ENCODE peak calls at places on chromosomes 16 and 17, in seven cellular contexts. H, D, W, E, O, J and N are unnamed samples.

GRCh38 chr17:19753661-19754463 is 5.8 kb upstream of the ALDH3A1 start:
- DNase-seq in E (no peak), H (no peak), O (peak), W (peak), J (no peak), D (peak), N (no peak)

GRCh38 chr17:82007495-82008257 is 15.0 kb downstream of the CENPX start:
- DNase-seq in E (no peak), O (no peak), D (no peak), W (no peak), J (no peak), H (no peak), N (no peak)

GRCh38 chr16:14283786-14284185 is 212.7 kb downstream of the MRTFB start:
- DNase-seq in J (no peak), H (no peak), W (no peak), E (no peak), D (no peak), O (no peak), N (no peak)

GRCh38 chr16:75282811-75283281 is 31.4 kb upstream of the BCAR1 start:
- DNase-seq in E (no peak), D (peak), J (no peak), W (peak), H (no peak), O (no peak), N (no peak)

GRCh38 chr17:66740226-66740625 is 94.7 kb upstream of the CACNG5 start:
- DNase-seq in H (no peak), E (no peak), W (no peak), O (peak), J (no peak), D (no peak), N (no peak)

GRCh38 chr16:14486520-14487303 is 143.3 kb downstream of the PARN start:
- DNase-seq in W (peak), H (no peak), J (peak), E (peak), D (peak), O (peak), N (peak)

GRCh38 chr17:70702683-70703255 is 533.4 kb downstream of the KCNJ2 start:
- DNase-seq in E (no peak), W (no peak), H (no peak), D (no peak), J (no peak), O (no peak), N (no peak)

GRCh38 chr17:80005360-80006338 is 30.0 kb downstream of the TBC1D16 start:
- DNase-seq in W (peak), O (no peak), D (peak), E (no peak), H (peak), J (no peak), N (no peak)